ENCODE peak calls at places on chromosome 13, in five cellular contexts. B is pancreas; P is central memory CD8-positive, alpha-beta T cell; R is nephron progenitor cell; G is HS-5. O is an unnamed sample.
A peak's percentile ranks its signal among the peaks of the same experiment; 100 is the strongest.

GRCh38 chr13:19117913-19118739 is 63.5 kb downstream of the TUBA3C start:
- DNase-seq in P (no peak), B (no peak), R (no peak), G (no peak), O (no peak)

GRCh38 chr13:46288570-46289259 is 77.0 kb downstream of the LRRC63 start:
- DNase-seq in B (no peak), P (no peak), G (no peak), R (peak; percentile 22), O (peak; percentile 43)

GRCh38 chr13:52053460-52053859 is 29.0 kb downstream of the UTP14C start:
- DNase-seq in R (no peak), G (no peak), B (no peak), P (no peak), O (no peak)

GRCh38 chr13:76331948-76332712 is 554.1 kb downstream of the KCTD12 start:
- DNase-seq in R (no peak), G (no peak), B (no peak), P (no peak), O (no peak)

GRCh38 chr13:21675095-21676007 is 4.5 kb downstream of the FGF9 start:
- DNase-seq in R (peak; percentile 55), P (peak; percentile 30), G (no peak), B (peak; percentile 67), O (peak; percentile 50)

GRCh38 chr13:52832268-52832667 is 16.2 kb downstream of the PCDH8 start:
- DNase-seq in B (no peak), G (no peak), R (no peak), P (no peak), O (no peak)

GRCh38 chr13:76754414-76754813 is 131.8 kb downstream of the KCTD12 start:
- DNase-seq in G (no peak), R (no peak), B (no peak), P (no peak), O (no peak)

GRCh38 chr13:43085545-43085944 is 62.2 kb downstream of the DNAJC15 start:
- DNase-seq in G (no peak), R (no peak), P (no peak), B (no peak), O (no peak)

GRCh38 chr13:47168086-47168485 is 271.2 kb upstream of the HTR2A start:
- DNase-seq in R (no peak), P (no peak), B (no peak), G (peak; percentile 36), O (no peak)

GRCh38 chr13:60881507-60881906 is 484.5 kb downstream of the TDRD3 start:
- DNase-seq in G (no peak), R (no peak), P (no peak), B (no peak), O (no peak)

GRCh38 chr13:76799696-76800095 is 86.5 kb downstream of the KCTD12 start:
- DNase-seq in G (no peak), R (no peak), B (no peak), P (no peak), O (no peak)

GRCh38 chr13:98089246-98089645 is 53.6 kb upstream of the FARP1 start:
- DNase-seq in B (no peak), G (peak; percentile 61), P (no peak), R (no peak), O (no peak)

GRCh38 chr13:77751513-77752456 is 54.3 kb downstream of the SLAIN1 start:
- DNase-seq in P (peak; percentile 49), G (peak; percentile 9), B (no peak), R (peak; percentile 23), O (peak; percentile 52)

GRCh38 chr13:106768991-106769390 is 201.1 kb upstream of the ARGLU1 start:
- DNase-seq in G (no peak), R (no peak), P (no peak), B (no peak), O (no peak)

GRCh38 chr13:48808689-48809088 is 155.0 kb downstream of the CYSLTR2 start:
- DNase-seq in B (no peak), P (no peak), R (no peak), G (no peak), O (no peak)

GRCh38 chr13:36352350-36352749 is 6.2 kb upstream of the SPART start:
- DNase-seq in G (no peak), P (no peak), R (no peak), B (no peak), O (no peak)